ENCODE peak calls at places on chromosomes 4 and X, in four cellular contexts. S is activated T-helper 1 cell treated with anti-CD3 and anti-CD28 coated beads, Interleukin-12 subunit alpha, Interleukin-12 subunit beta, Interleukin-2, Interleukin-4 antibody, amounts not matched to agents 30 ng/mL and 10 ng/mL and 1 ng/mL, durations not matched to agents 14 hours and 24 hours and 36 hours; P is NCI-H1092 treated with DMSO at 0.1 percent for 48 hours; C is substantia nigra. G is an unnamed sample.
A peak's percentile ranks its signal among the peaks of the same experiment; 100 is the strongest.

GRCh38 chr4:168734703-168735688 is 238.1 kb downstream of the PALLD start:
- DNase-seq in S (no peak), P (no peak), C (no peak), G (no peak)

GRCh38 chrX:6661731-6662130 is 126.8 kb upstream of the VCX3A start:
- DNase-seq in C (no peak), P (no peak), S (no peak), G (no peak)

GRCh38 chr4:139552908-139553307 is 3.1 kb downstream of the SETD7 start:
- DNase-seq in S (no peak), P (no peak), C (no peak), G (no peak)

GRCh38 chr4:63218837-63219236 is 1190.4 kb downstream of the TECRL start:
- DNase-seq in C (no peak), P (no peak), S (no peak), G (no peak)

GRCh38 chr4:107913283-107913899 is 18.0 kb upstream of the CYP2U1 start:
- DNase-seq in S (peak; percentile 26), C (no peak), P (peak; percentile 45), G (peak; percentile 46)

GRCh38 chrX:119482497-119483480 is 14.5 kb downstream of the SLC25A5 start:
- DNase-seq in C (peak; percentile 7), P (peak; percentile 54), S (peak; percentile 59), G (no peak)

GRCh38 chrX:85994228-85994627 is 53.1 kb downstream of the CHM start:
- DNase-seq in S (no peak), P (no peak), C (no peak), G (no peak)

GRCh38 chr4:23747131-23747752 is 142.6 kb downstream of the PPARGC1A start:
- DNase-seq in C (no peak), S (no peak), P (no peak), G (no peak)

GRCh38 chr4:32140636-32141035 is 1420.5 kb downstream of the PCDH7 start:
- DNase-seq in C (no peak), P (no peak), S (no peak), G (no peak)

GRCh38 chrX:16124201-16124600 is 836 bp downstream of the GRPR start:
- DNase-seq in S (no peak), P (no peak), C (no peak), G (no peak)

GRCh38 chrX:100995469-100995868 is 26.0 kb downstream of the ARL13A start:
- DNase-seq in C (no peak), S (no peak), P (no peak), G (no peak)